ENCODE peak calls at places on chromosomes 3 and 15, in ten cellular contexts. F is ureter; J is heart left ventricle; V is dorsolateral prefrontal cortex; D is PC-9; K is NCI-H1694; R is stimulated activated CD8-positive, alpha-beta memory T cell treated with anti-CD3 and anti-CD28 coated beads, Interleukin-2, amount 100 ng/mL, for 48 hours; N is Kasumi-1; A is A549; Z is aorta. S is an unnamed sample.

GRCh38 chr15:101444015-101444414 is 45.5 kb downstream of the PCSK6 start:
- DNase-seq in F (no peak), J (no peak), V (no peak), D (no peak), K (no peak), R (no peak), N (no peak), A (no peak), Z (no peak), S (no peak)

GRCh38 chr15:31197497-31198414 is 96.2 kb upstream of the TRPM1 start:
- DNase-seq in F (no peak), J (no peak), V (no peak), D (no peak), K (no peak), R (peak; percentile 30), N (no peak), A (peak; percentile 62), Z (no peak), S (no peak)

GRCh38 chr3:194201953-194202666 is 66.2 kb downstream of the HES1 start:
- DNase-seq in F (no peak), J (no peak), V (no peak), D (no peak), K (no peak), R (no peak), N (no peak), A (no peak), Z (no peak), S (no peak)

GRCh38 chr3:27659279-27660021 is 62.7 kb downstream of the EOMES start:
- DNase-seq in F (no peak), J (peak; percentile 33), V (no peak), D (peak; percentile 50), K (peak; percentile 11), R (peak; percentile 12), N (peak; percentile 41), A (peak; percentile 77), Z (peak; percentile 61), S (peak; percentile 52)

GRCh38 chr3:64039972-64040733 is 16.9 kb upstream of the PSMD6 start:
- DNase-seq in F (no peak), J (no peak), V (no peak), D (no peak), K (no peak), R (no peak), N (no peak), A (no peak), Z (no peak), S (no peak)

GRCh38 chr3:58434511-58434910 is 879 bp upstream of the PDHB start:
- DNase-seq in F (no peak), J (no peak), V (no peak), D (no peak), K (no peak), R (no peak), N (no peak), A (no peak), Z (no peak), S (no peak)

GRCh38 chr3:171658801-171659200 is 151.5 kb downstream of the PLD1 start:
- DNase-seq in F (no peak), J (no peak), V (no peak), D (no peak), K (no peak), R (no peak), N (no peak), A (no peak), Z (no peak), S (no peak)

GRCh38 chr3:157700405-157700804 is 197.2 kb upstream of the VEPH1 start:
- DNase-seq in F (no peak), J (no peak), V (no peak), D (no peak), K (no peak), R (no peak), N (peak; percentile 2), A (peak; percentile 17), Z (no peak), S (no peak)

GRCh38 chr15:31248263-31248662 is 78.4 kb upstream of the KLF13 start:
- DNase-seq in F (no peak), J (no peak), V (no peak), D (no peak), K (no peak), R (no peak), N (no peak), A (no peak), Z (no peak), S (no peak)

GRCh38 chr3:163039636-163040035 is 1543.0 kb downstream of the OTOL1 start:
- DNase-seq in F (no peak), J (no peak), V (no peak), D (no peak), K (no peak), R (no peak), N (no peak), A (no peak), Z (no peak), S (no peak)

GRCh38 chr3:193869221-193870201 is 266.4 kb upstream of the HES1 start:
- DNase-seq in F (peak; percentile 57), J (peak; percentile 43), V (no peak), D (peak; percentile 90), K (no peak), R (peak; percentile 9), N (peak; percentile 91), A (peak; percentile 52), Z (peak; percentile 79), S (peak; percentile 91)

GRCh38 chr3:8239718-8240698 is 261.6 kb upstream of the LMCD1 start:
- DNase-seq in F (no peak), J (peak; percentile 12), V (no peak), D (peak; percentile 18), K (peak; percentile 1), R (peak; percentile 2), N (peak; percentile 70), A (peak; percentile 66), Z (no peak), S (no peak)

GRCh38 chr3:99866167-99866810 is 48.6 kb downstream of the CMSS1 start:
- DNase-seq in F (no peak), J (no peak), V (no peak), D (no peak), K (no peak), R (no peak), N (peak; percentile 21), A (no peak), Z (no peak), S (no peak)

GRCh38 chr3:36866358-36866757 is 78.5 kb downstream of the TRANK1 start:
- DNase-seq in F (no peak), J (no peak), V (no peak), D (no peak), K (no peak), R (no peak), N (no peak), A (no peak), Z (no peak), S (no peak)

GRCh38 chr15:51288143-51289065 is 50.0 kb downstream of the CYP19A1 start:
- DNase-seq in F (no peak), J (no peak), V (no peak), D (no peak), K (no peak), R (no peak), N (no peak), A (no peak), Z (no peak), S (no peak)

GRCh38 chr15:75067123-75067854 is 43.9 kb downstream of the PPCDC start:
- DNase-seq in F (no peak), J (no peak), V (no peak), D (peak; percentile 44), K (no peak), R (no peak), N (peak; percentile 15), A (no peak), Z (no peak), S (no peak)

GRCh38 chr15:98791046-98791701 is 142.8 kb downstream of the IGF1R start:
- DNase-seq in F (no peak), J (no peak), V (no peak), D (no peak), K (no peak), R (no peak), N (no peak), A (no peak), Z (no peak), S (no peak)

GRCh38 chr15:71055461-71055860 is 59.8 kb upstream of the THSD4 start:
- DNase-seq in F (no peak), J (no peak), V (no peak), D (no peak), K (no peak), R (no peak), N (no peak), A (peak; percentile 55), Z (no peak), S (no peak)

GRCh38 chr3:186596568-186597287 is 16.1 kb upstream of the AHSG start:
- DNase-seq in F (no peak), J (no peak), V (no peak), D (peak; percentile 79), K (no peak), R (no peak), N (no peak), A (no peak), Z (no peak), S (no peak)

GRCh38 chr3:111761309-111761795 is 97.7 kb upstream of the PHLDB2 start:
- DNase-seq in F (peak; percentile 65), J (no peak), V (no peak), D (peak; percentile 47), K (no peak), R (no peak), N (peak; percentile 27), A (peak; percentile 39), Z (no peak), S (no peak)

GRCh38 chr3:40997711-40998519 is 201.4 kb upstream of the CTNNB1 start:
- DNase-seq in F (no peak), J (no peak), V (no peak), D (no peak), K (no peak), R (no peak), N (no peak), A (no peak), Z (no peak), S (no peak)

GRCh38 chr15:75589071-75589470 is 10.0 kb upstream of the PTPN9 start:
- DNase-seq in F (no peak), J (no peak), V (no peak), D (no peak), K (no peak), R (no peak), N (no peak), A (no peak), Z (no peak), S (no peak)

GRCh38 chr3:38131621-38132369 is 5.1 kb downstream of the ACAA1 start:
- DNase-seq in F (no peak), J (no peak), V (no peak), D (no peak), K (no peak), R (no peak), N (peak; percentile 54), A (peak; percentile 53), Z (peak; percentile 60), S (peak; percentile 71)

S was measured in 8988T.